ENCODE peak calls at places on chromosomes 1 and 21, in six cellular contexts. Q is NCI-H524, D is NCI-H1694 treated with DMSO at 0.1 percent for 48 hours, J is tibial nerve, C is nucleus accumbens, S is AG09319. W is an unnamed sample.

GRCh38 chr1:112581530-112582192 is 37.3 kb downstream of the ST7L start:
- DNase-seq in Q (no peak), D (no peak), J (no peak), C (no peak), S (no peak), W (no peak)

GRCh38 chr1:63317007-63317813 is 5.2 kb upstream of the FOXD3 start:
- DNase-seq in Q (peak), D (peak), J (no peak), C (no peak), S (peak), W (no peak)

GRCh38 chr1:175839678-175840669 is 96.6 kb upstream of the TNR start:
- DNase-seq in Q (no peak), D (peak), J (no peak), C (no peak), S (no peak), W (no peak)

GRCh38 chr1:59701376-59701775 is 113.4 kb upstream of the HOOK1 start:
- DNase-seq in Q (no peak), D (no peak), J (no peak), C (no peak), S (no peak), W (no peak)

GRCh38 chr1:209389258-209389657 is 194.3 kb upstream of the CAMK1G start:
- DNase-seq in Q (no peak), D (no peak), J (no peak), C (no peak), S (peak), W (peak)

GRCh38 chr1:173506437-173506836 is 29.3 kb downstream of the PRDX6 start:
- DNase-seq in Q (no peak), D (no peak), J (no peak), C (no peak), S (no peak), W (no peak)

GRCh38 chr21:29640233-29640554 is 299.6 kb downstream of the GRIK1 start:
- DNase-seq in Q (no peak), D (no peak), J (no peak), C (no peak), S (no peak), W (no peak)

GRCh38 chr21:35971824-35972223 is 88.5 kb downstream of the SETD4 start:
- DNase-seq in Q (no peak), D (no peak), J (no peak), C (no peak), S (no peak), W (no peak)

GRCh38 chr1:228245111-228245510 is 37.3 kb downstream of the OBSCN start:
- DNase-seq in Q (no peak), D (no peak), J (no peak), C (no peak), S (no peak), W (no peak)

GRCh38 chr1:244214009-244214967 is 163.2 kb downstream of the ZBTB18 start:
- DNase-seq in Q (peak), D (no peak), J (no peak), C (no peak), S (peak), W (peak)

GRCh38 chr1:99599678-99600175 is 46.2 kb upstream of the PALMD start:
- DNase-seq in Q (no peak), D (no peak), J (no peak), C (no peak), S (no peak), W (peak)

GRCh38 chr1:59502009-59502691 is 205.3 kb downstream of the FGGY start:
- DNase-seq in Q (no peak), D (no peak), J (no peak), C (no peak), S (no peak), W (no peak)

GRCh38 chr1:24384251-24385090 is 29.1 kb downstream of the STPG1 start:
- DNase-seq in Q (no peak), D (no peak), J (no peak), C (no peak), S (peak), W (peak)

GRCh38 chr1:145961425-145962156 is 2.8 kb downstream of the ANKRD34A start:
- DNase-seq in Q (peak), D (no peak), J (no peak), C (peak), S (no peak), W (no peak)

GRCh38 chr1:42183646-42184268 is 19.2 kb upstream of the GUCA2A start:
- DNase-seq in Q (no peak), D (no peak), J (no peak), C (no peak), S (no peak), W (no peak)

GRCh38 chr1:32255072-32256071 is 4.3 kb downstream of the LCK start:
- DNase-seq in Q (no peak), D (no peak), J (no peak), C (no peak), S (no peak), W (no peak)